ENCODE peak calls at places on chromosomes 16 and 17, in seven cellular contexts. E is OCI-LY7, V is HCT116, K is coronary artery, H is foreskin fibroblast, U is progenitor cell of endocrine pancreas, X is GM13976. Q is an unnamed sample.

GRCh38 chr16:87393680-87394055 is 1.5 kb downstream of the MAP1LC3B start:
- DNase-seq in E (no peak), V (no peak), K (peak), H (no peak), U (no peak), X (no peak), Q (no peak)

GRCh38 chr17:15364615-15365014 is 23.2 kb upstream of the TEKT3 start:
- DNase-seq in E (no peak), V (no peak), K (no peak), H (peak), U (no peak), X (no peak), Q (no peak)

GRCh38 chr17:14845562-14846335 is 419.4 kb downstream of the PMP22 start:
- DNase-seq in E (no peak), V (no peak), K (no peak), H (peak), U (no peak), X (no peak), Q (no peak)

GRCh38 chr17:21375757-21376584 is at the start of gene KCNJ12:
- DNase-seq in E (no peak), V (no peak), K (no peak), H (peak), U (no peak), X (no peak), Q (no peak)

GRCh38 chr16:88804552-88805339 is 1.2 kb downstream of the CDT1 start:
- DNase-seq in E (peak), V (no peak), K (no peak), H (no peak), U (no peak), X (peak), Q (peak)

GRCh38 chr16:56300901-56301351 is 109.6 kb downstream of the GNAO1 start:
- DNase-seq in E (no peak), V (no peak), K (no peak), H (no peak), U (no peak), X (no peak), Q (no peak)

GRCh38 chr17:1100382-1100781 is 79.4 kb downstream of the ABR start:
- DNase-seq in E (no peak), V (no peak), K (no peak), H (no peak), U (no peak), X (no peak), Q (no peak)

GRCh38 chr17:49823614-49824013 is 24.3 kb downstream of the TAC4 start:
- DNase-seq in E (no peak), V (no peak), K (no peak), H (no peak), U (no peak), X (no peak), Q (no peak)

GRCh38 chr16:49474741-49475140 is 101.1 kb downstream of the C16orf78 start:
- DNase-seq in E (no peak), V (no peak), K (no peak), H (no peak), U (no peak), X (no peak), Q (no peak)

GRCh38 chr17:71349908-71350600 is 770.8 kb upstream of the SOX9 start:
- DNase-seq in E (no peak), V (no peak), K (no peak), H (peak), U (no peak), X (no peak), Q (no peak)

GRCh38 chr16:31869511-31870201 is 4.0 kb upstream of the ZNF267 start:
- DNase-seq in E (peak), V (no peak), K (no peak), H (peak), U (no peak), X (peak), Q (peak)

GRCh38 chr17:76565728-76566612 is 19.7 kb downstream of the ST6GALNAC2 start:
- DNase-seq in E (no peak), V (no peak), K (no peak), H (peak), U (no peak), X (no peak), Q (no peak)

GRCh38 chr17:39738568-39738901 is 797 bp downstream of the GRB7 start:
- DNase-seq in E (no peak), V (no peak), K (no peak), H (no peak), U (no peak), X (peak), Q (peak)

GRCh38 chr16:30472328-30472942 is at the start of gene ITGAL:
- DNase-seq in E (peak), V (no peak), K (no peak), H (no peak), U (no peak), X (peak), Q (peak)

GRCh38 chr16:70342016-70342415 is 4.7 kb upstream of the DDX19A start:
- DNase-seq in E (no peak), V (no peak), K (no peak), H (no peak), U (no peak), X (no peak), Q (no peak)

GRCh38 chr17:57916925-57917858 is 38.0 kb downstream of the CUEDC1 start:
- DNase-seq in E (no peak), V (peak), K (no peak), H (no peak), U (no peak), X (no peak), Q (no peak)

GRCh38 chr16:19123535-19124178 is 9.9 kb downstream of the ITPRIPL2 start:
- DNase-seq in E (no peak), V (no peak), K (no peak), H (no peak), U (no peak), X (no peak), Q (no peak)
- TF ChIP-seq CTCF in E (no peak), V (no peak), K (no peak), H (no peak), U (no peak), X (no peak), Q (no peak)

GRCh38 chr17:61543786-61544415 is 47.1 kb downstream of the NACA2 start:
- DNase-seq in E (no peak), V (no peak), K (no peak), H (no peak), U (no peak), X (no peak), Q (no peak)
- TF ChIP-seq CTCF in E (no peak), V (no peak), K (no peak), H (no peak), U (no peak), X (no peak), Q (no peak)

GRCh38 chr17:4733073-4733531 is 1.9 kb downstream of the MED11 start:
- DNase-seq in E (peak), V (no peak), K (no peak), H (no peak), U (no peak), X (peak), Q (peak)
- TF ChIP-seq CTCF in E (peak), V (peak), K (no peak), H (no peak), U (peak), X (peak), Q (peak)

GRCh38 chr17:72576289-72576759 is 455.5 kb downstream of the SOX9 start:
- DNase-seq in E (no peak), V (no peak), K (no peak), H (no peak), U (no peak), X (no peak), Q (no peak)
- TF ChIP-seq CTCF in E (no peak), V (no peak), K (no peak), H (no peak), U (no peak), X (no peak), Q (no peak)